ENCODE peak calls at places on chromosomes 3 and 15, in four cellular contexts. D, C, F and A are unnamed samples.

GRCh38 chr15:65081758-65082157 is 5.2 kb downstream of the KBTBD13 start:
- DNase-seq in D (no peak), C (no peak), F (peak), A (no peak)

GRCh38 chr3:72651498-72651897 is 196.7 kb downstream of the SHQ1 start:
- DNase-seq in C (no peak), D (no peak), F (no peak), A (no peak)

GRCh38 chr3:177498037-177498857 is 301.0 kb upstream of the TBL1XR1 start:
- DNase-seq in D (no peak), C (no peak), F (peak), A (no peak)

GRCh38 chr3:15528881-15529537 is 7.5 kb upstream of the COLQ start:
- DNase-seq in C (no peak), D (no peak), F (no peak), A (no peak)

GRCh38 chr15:74821091-74821789 is 5.2 kb upstream of the CPLX3 start:
- DNase-seq in C (no peak), F (no peak), D (peak), A (peak)

GRCh38 chr15:88904257-88904807 is 8.8 kb downstream of the MFGE8 start:
- DNase-seq in C (no peak), F (no peak), D (no peak), A (no peak)

GRCh38 chr15:74873756-74874424 is 725 bp upstream of the SCAMP2 start:
- DNase-seq in F (no peak), D (no peak), C (no peak), A (peak)

GRCh38 chr15:71362556-71362955 is 247.3 kb downstream of the THSD4 start:
- DNase-seq in F (no peak), C (no peak), D (no peak), A (no peak)

GRCh38 chr3:43213631-43214030 is 72.7 kb upstream of the SNRK start:
- DNase-seq in D (no peak), F (no peak), C (no peak), A (no peak)

GRCh38 chr15:51022206-51022605 is 72.5 kb downstream of the TNFAIP8L3 start:
- DNase-seq in C (no peak), D (no peak), F (peak), A (no peak)
- H4K91ac ChIP-seq in C (no peak), D (no peak), F (no peak), A (no peak)

DNA sequence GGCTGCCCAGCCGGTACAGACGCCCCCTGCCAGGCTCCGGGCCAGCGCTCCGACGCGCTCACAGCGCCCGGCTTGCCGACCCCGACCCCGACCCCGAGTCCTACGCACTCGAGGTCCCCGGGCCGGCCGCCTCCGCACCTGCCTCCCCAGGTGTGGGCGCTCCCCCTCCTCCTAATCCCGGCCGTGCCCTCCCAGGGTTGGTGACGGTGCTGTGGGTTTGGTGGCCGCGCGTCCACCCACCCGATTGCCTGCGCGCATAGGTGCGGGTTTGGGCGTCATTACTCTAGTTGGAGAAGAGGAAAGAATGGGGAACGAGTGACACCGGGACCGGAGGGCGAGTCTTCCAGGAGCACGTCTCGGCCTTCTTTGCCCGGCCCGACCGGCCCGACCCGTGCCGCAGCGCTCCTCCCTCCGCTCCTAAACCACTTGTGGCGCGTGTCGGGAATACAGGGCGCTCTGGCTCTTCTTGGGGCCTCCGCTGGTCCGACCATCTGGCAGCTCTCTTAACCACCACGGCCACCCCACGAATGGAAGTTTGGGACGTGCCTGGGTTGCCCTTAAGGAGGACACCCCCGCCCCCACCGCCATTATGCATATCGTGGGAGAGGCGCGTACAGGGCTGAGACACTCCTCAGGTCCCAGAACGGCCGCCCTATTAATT is 814 bp upstream of the THRB start:
- DNase-seq in D (peak), F (no peak), C (no peak), A (peak)
- H4K91ac ChIP-seq in D (no peak), F (no peak), C (no peak), A (peak)

GRCh38 chr15:57344282-57344681 is 32.0 kb upstream of the CGNL1 start:
- DNase-seq in C (no peak), F (no peak), D (no peak), A (no peak)

GRCh38 chr15:57348081-57348480 is 28.2 kb upstream of the CGNL1 start:
- DNase-seq in F (no peak), D (no peak), C (no peak), A (no peak)

GRCh38 chr15:57343018-57343417 is 33.3 kb upstream of the CGNL1 start:
- DNase-seq in D (no peak), F (no peak), C (no peak), A (no peak)

GRCh38 chr15:57343526-57343925 is 32.8 kb upstream of the CGNL1 start:
- DNase-seq in D (no peak), C (no peak), F (no peak), A (no peak)

DNA sequence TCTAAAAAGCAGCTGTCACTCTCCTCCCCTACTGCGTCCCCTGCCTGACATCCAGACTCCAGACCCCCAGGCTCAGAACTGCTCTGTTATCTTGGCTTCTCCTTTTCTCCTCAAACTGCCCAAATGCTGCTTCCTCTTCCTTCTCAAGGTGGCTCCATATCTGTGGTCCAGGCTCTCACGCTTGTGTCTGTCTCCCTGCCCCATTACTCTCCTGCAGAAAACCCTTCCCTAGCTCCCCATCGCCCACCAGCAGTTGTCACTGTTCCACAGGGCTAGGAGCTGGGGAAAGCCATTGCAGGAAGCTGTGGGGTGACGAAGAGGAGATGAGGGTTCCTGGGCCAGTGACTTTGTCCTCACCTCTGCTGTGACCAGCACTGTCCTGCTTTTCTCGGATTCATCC is 30.7 kb upstream of the CGNL1 start:
- DNase-seq in D (peak), C (no peak), F (no peak), A (no peak)
- H4K91ac ChIP-seq in D (no peak), C (no peak), F (no peak), A (no peak)

GRCh38 chr15:34644851-34645250 is 61.4 kb upstream of the GOLGA8B start:
- DNase-seq in C (no peak), D (no peak), F (no peak), A (no peak)

GRCh38 chr15:34644061-34644460 is 60.6 kb upstream of the GOLGA8B start:
- DNase-seq in F (peak), C (no peak), D (no peak), A (peak)

GRCh38 chr15:34637305-34637704 is 53.9 kb upstream of the GOLGA8B start:
- DNase-seq in C (no peak), F (no peak), D (no peak), A (no peak)

GRCh38 chr15:34640661-34641060 is 57.2 kb upstream of the GOLGA8B start:
- DNase-seq in C (no peak), D (no peak), F (no peak), A (no peak)

GRCh38 chr15:34642252-34642651 is 58.8 kb upstream of the GOLGA8B start:
- DNase-seq in F (no peak), C (no peak), D (no peak), A (no peak)
- H4K91ac ChIP-seq in F (no peak), C (no peak), D (no peak), A (no peak)